ENCODE peak calls at places on chromosomes 13 and 19, in four cellular contexts. One of them, this sample, is unnamed.
A peak's percentile ranks its signal among the peaks of the same experiment; 100 is the strongest.

GRCh38 chr13:43128504-43128929 is 105.1 kb downstream of the DNAJC15 start:
- DNase-seq in GM12878: no peak
- DNase-seq in K562: no peak
- DNase-seq in HepG2: no peak
- DNase-seq in this sample: no peak

GRCh38 chr19:58001895-58002369 is 688 bp downstream of the ZNF606 start:
- DNase-seq in K562: no peak
- DNase-seq in HepG2: peak; percentile 71
- DNase-seq in GM12878: no peak
- DNase-seq in this sample: no peak

GRCh38 chr13:75319244-75319643 is 162.7 kb downstream of the TBC1D4 start:
- DNase-seq in K562: no peak
- DNase-seq in HepG2: peak; percentile 16
- DNase-seq in GM12878: no peak
- DNase-seq in this sample: no peak

GRCh38 chr13:81031996-81032395 is 691.1 kb upstream of the SPRY2 start:
- DNase-seq in HepG2: no peak
- DNase-seq in K562: no peak
- DNase-seq in GM12878: no peak
- DNase-seq in this sample: no peak

GRCh38 chr13:85608255-85608829 is 190.9 kb downstream of the SLITRK6 start:
- DNase-seq in HepG2: no peak
- DNase-seq in K562: no peak
- DNase-seq in GM12878: no peak
- DNase-seq in this sample: peak; percentile 47

GRCh38 chr13:29878101-29878500 is 27.7 kb upstream of the UBL3 start:
- DNase-seq in GM12878: no peak
- DNase-seq in HepG2: no peak
- DNase-seq in K562: no peak
- DNase-seq in this sample: no peak

GRCh38 chr19:10230155-10230903 is 802 bp downstream of the S1PR2 start:
- DNase-seq in HepG2: no peak
- DNase-seq in K562: no peak
- DNase-seq in GM12878: no peak
- DNase-seq in this sample: no peak

GRCh38 chr19:40251991-40252390 is 25.5 kb upstream of the CCNP start:
- DNase-seq in HepG2: no peak
- DNase-seq in K562: no peak
- DNase-seq in GM12878: no peak
- DNase-seq in this sample: no peak

GRCh38 chr13:73364706-73365105 is 305.9 kb downstream of the KLF5 start:
- DNase-seq in K562: no peak
- DNase-seq in HepG2: no peak
- DNase-seq in GM12878: no peak
- DNase-seq in this sample: no peak

GRCh38 chr19:5792224-5792623 is 1.3 kb upstream of the DUS3L start:
- DNase-seq in HepG2: no peak
- DNase-seq in K562: no peak
- DNase-seq in GM12878: no peak
- DNase-seq in this sample: no peak

GRCh38 chr13:112348642-112349345 is 27.4 kb upstream of the SPACA7 start:
- DNase-seq in K562: no peak
- DNase-seq in GM12878: no peak
- DNase-seq in HepG2: no peak
- DNase-seq in this sample: no peak

GRCh38 chr13:51811920-51812328 is 8.0 kb upstream of the DHRS12 start:
- DNase-seq in GM12878: no peak
- DNase-seq in K562: no peak
- DNase-seq in HepG2: no peak
- DNase-seq in this sample: no peak

GRCh38 chr19:48478339-48479061 is 9.3 kb downstream of the CYTH2 start:
- DNase-seq in HepG2: no peak
- DNase-seq in GM12878: no peak
- DNase-seq in K562: no peak
- DNase-seq in this sample: no peak

GRCh38 chr13:99916366-99917103 is 55.0 kb downstream of the ZIC5 start:
- DNase-seq in K562: peak; percentile 61
- DNase-seq in HepG2: peak; percentile 76
- DNase-seq in GM12878: peak; percentile 31
- DNase-seq in this sample: no peak

GRCh38 chr13:99290890-99291289 is 16.3 kb downstream of the GPR183 start:
- DNase-seq in K562: no peak
- DNase-seq in GM12878: no peak
- DNase-seq in HepG2: no peak
- DNase-seq in this sample: no peak

GRCh38 chr19:2353159-2353894 is 6.7 kb upstream of the TMPRSS9 start:
- DNase-seq in K562: no peak
- DNase-seq in GM12878: no peak
- DNase-seq in HepG2: no peak
- DNase-seq in this sample: no peak

GRCh38 chr19:305240-306150 is 14.3 kb upstream of the PLPP2 start:
- DNase-seq in HepG2: no peak
- DNase-seq in GM12878: no peak
- DNase-seq in K562: peak; percentile 8
- DNase-seq in this sample: no peak

GRCh38 chr13:105410602-105411001 is 1124.9 kb downstream of the EFNB2 start:
- DNase-seq in K562: peak; percentile 2
- DNase-seq in HepG2: peak; percentile 7
- DNase-seq in GM12878: no peak
- DNase-seq in this sample: peak; percentile 10

GRCh38 chr13:24176351-24177101 is 16.0 kb downstream of the SPATA13 start:
- DNase-seq in GM12878: no peak
- DNase-seq in HepG2: peak; percentile 72
- DNase-seq in K562: no peak
- DNase-seq in this sample: no peak

GRCh38 chr13:101149735-101150380 is 266.4 kb downstream of the NALCN start:
- DNase-seq in GM12878: no peak
- DNase-seq in K562: no peak
- DNase-seq in HepG2: no peak
- DNase-seq in this sample: no peak

GRCh38 chr13:114043421-114044053 is 69.7 kb upstream of the C13orf46 start:
- DNase-seq in GM12878: no peak
- DNase-seq in K562: no peak
- DNase-seq in HepG2: peak; percentile 52
- DNase-seq in this sample: no peak

GRCh38 chr19:42268142-42268703 is 829 bp upstream of the CIC start:
- DNase-seq in HepG2: peak; percentile 98
- DNase-seq in K562: peak; percentile 94
- DNase-seq in GM12878: peak; percentile 98
- DNase-seq in this sample: peak; percentile 96

GRCh38 chr19:43439183-43440063 is 24.7 kb downstream of the TEX101 start:
- DNase-seq in HepG2: peak; percentile 18
- DNase-seq in GM12878: no peak
- DNase-seq in K562: no peak
- DNase-seq in this sample: no peak

GRCh38 chr13:28579334-28579733 is 79.6 kb upstream of the POMP start:
- DNase-seq in HepG2: no peak
- DNase-seq in K562: no peak
- DNase-seq in GM12878: no peak
- DNase-seq in this sample: no peak

GRCh38 chr13:87274209-87274819 is 396.9 kb upstream of the SLITRK5 start:
- DNase-seq in GM12878: no peak
- DNase-seq in HepG2: peak; percentile 43
- DNase-seq in K562: peak; percentile 3
- DNase-seq in this sample: peak; percentile 72

GRCh38 chr13:75236774-75237173 is 245.2 kb downstream of the TBC1D4 start:
- DNase-seq in HepG2: no peak
- DNase-seq in K562: no peak
- DNase-seq in GM12878: no peak
- DNase-seq in this sample: no peak

GRCh38 chr19:31500540-31500830 is 151.2 kb upstream of the TSHZ3 start:
- DNase-seq in K562: no peak
- DNase-seq in GM12878: no peak
- DNase-seq in HepG2: no peak
- DNase-seq in this sample: peak; percentile 33

GRCh38 chr13:45681101-45681500 is 21.0 kb upstream of the CBY2 start:
- DNase-seq in K562: no peak
- DNase-seq in HepG2: no peak
- DNase-seq in GM12878: no peak
- DNase-seq in this sample: no peak

GRCh38 chr13:41561179-41561578 is 103.8 kb downstream of the RGCC start:
- DNase-seq in HepG2: no peak
- DNase-seq in K562: no peak
- DNase-seq in GM12878: no peak
- DNase-seq in this sample: no peak

DNA sequence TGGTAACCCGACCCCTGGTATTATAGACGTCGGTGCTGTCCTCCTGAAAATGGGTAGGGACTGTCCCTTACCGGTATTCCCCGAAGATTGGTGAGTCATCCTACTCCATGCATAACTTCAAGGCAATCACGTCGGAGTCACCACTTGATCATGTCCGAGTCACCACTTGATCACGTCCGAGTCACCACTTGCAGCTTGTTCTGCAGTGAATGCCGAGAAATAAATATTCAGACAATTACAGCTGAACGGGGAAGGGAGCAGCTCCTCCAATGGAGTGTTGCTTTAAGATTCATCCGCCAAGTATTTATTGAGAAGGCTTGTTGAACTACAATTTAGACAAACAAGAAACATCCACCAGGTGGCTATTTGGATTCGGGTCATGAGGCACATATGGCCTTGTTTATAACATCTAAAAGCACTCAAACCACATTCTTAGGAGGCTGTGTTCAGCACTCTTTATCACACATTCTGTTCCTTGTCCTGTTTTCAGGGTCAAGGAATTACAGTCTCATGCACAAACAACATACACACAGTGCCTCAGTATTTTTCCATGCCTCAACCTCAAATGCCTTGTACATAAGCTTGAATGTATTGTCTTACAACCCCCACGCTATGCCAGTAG is 43.1 kb downstream of the ZNF726 start:
- DNase-seq in K562: no peak
- DNase-seq in GM12878: no peak
- DNase-seq in HepG2: no peak
- DNase-seq in this sample: no peak
- TF ChIP-seq BRCA1 in K562: no peak
- TF ChIP-seq BRCA1 in GM12878: no peak
- TF ChIP-seq BRCA1 in HepG2: no peak
- TF ChIP-seq BRCA1 in this sample: no peak

DNA sequence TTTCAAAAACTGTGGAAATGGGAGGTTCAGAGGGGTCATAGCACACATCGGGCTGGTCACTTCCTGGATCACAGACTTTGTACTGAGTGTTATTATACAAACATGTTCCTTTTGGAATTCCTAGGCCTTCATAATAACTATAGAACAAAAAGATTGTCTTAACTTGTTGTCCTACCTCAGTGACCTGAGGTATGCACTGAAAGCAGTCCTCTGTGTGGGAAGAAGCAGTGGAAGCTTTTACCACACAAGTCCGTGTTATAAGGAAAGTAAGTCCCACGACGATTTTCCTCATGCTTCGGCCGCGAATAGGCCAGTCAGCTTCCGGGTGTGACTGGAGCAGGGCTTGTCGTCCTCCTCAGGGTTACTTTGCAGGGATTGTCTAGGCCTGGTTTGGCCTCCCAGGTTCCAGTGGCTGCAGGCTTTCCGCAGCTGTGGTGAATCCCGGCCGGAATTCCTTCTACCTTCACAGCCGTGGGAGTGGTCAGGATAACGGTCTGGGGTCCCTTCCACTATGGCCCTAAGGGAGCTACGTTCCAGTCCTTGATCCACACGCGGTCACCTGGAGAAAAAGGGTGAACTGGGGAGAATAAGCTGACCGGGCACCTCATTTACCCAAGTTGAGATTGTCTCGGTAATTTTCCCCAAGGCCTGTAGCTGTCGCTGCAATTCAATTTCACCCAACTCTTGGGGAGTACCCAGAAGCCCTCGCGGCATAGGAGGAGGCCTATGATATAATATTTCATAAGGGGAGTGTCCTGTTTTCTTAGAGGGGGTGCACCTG is 16.0 kb downstream of the NAPSA start:
- DNase-seq in GM12878: no peak
- DNase-seq in HepG2: peak; percentile 77
- DNase-seq in K562: no peak
- DNase-seq in this sample: no peak
- TF ChIP-seq BRCA1 in GM12878: no peak
- TF ChIP-seq BRCA1 in HepG2: no peak
- TF ChIP-seq BRCA1 in K562: no peak
- TF ChIP-seq BRCA1 in this sample: no peak

GRCh38 chr19:13987101-13987890 is 18.8 kb downstream of the RFX1 start:
- DNase-seq in GM12878: no peak
- DNase-seq in K562: no peak
- DNase-seq in HepG2: no peak
- DNase-seq in this sample: no peak
- TF ChIP-seq BRCA1 in GM12878: no peak
- TF ChIP-seq BRCA1 in K562: no peak
- TF ChIP-seq BRCA1 in HepG2: no peak
- TF ChIP-seq BRCA1 in this sample: no peak

GRCh38 chr19:12703056-12703455 is 6.6 kb upstream of the FBXW9 start:
- DNase-seq in HepG2: peak; percentile 56
- DNase-seq in K562: peak; percentile 89
- DNase-seq in GM12878: no peak
- DNase-seq in this sample: peak; percentile 82
- TF ChIP-seq BRCA1 in HepG2: no peak
- TF ChIP-seq BRCA1 in K562: no peak
- TF ChIP-seq BRCA1 in GM12878: no peak
- TF ChIP-seq BRCA1 in this sample: no peak

GRCh38 chr19:51594774-51595109 is 23.7 kb downstream of the ZNF175 start:
- DNase-seq in K562: no peak
- DNase-seq in GM12878: no peak
- DNase-seq in HepG2: no peak
- DNase-seq in this sample: no peak

GRCh38 chr19:51595190-51595589 is 24.1 kb downstream of the ZNF175 start:
- DNase-seq in GM12878: no peak
- DNase-seq in HepG2: no peak
- DNase-seq in K562: no peak
- DNase-seq in this sample: no peak

GRCh38 chr19:51593969-51594773 is 23.1 kb downstream of the ZNF175 start:
- DNase-seq in HepG2: peak; percentile 76
- DNase-seq in K562: peak; percentile 95
- DNase-seq in GM12878: peak; percentile 89
- DNase-seq in this sample: peak; percentile 87

GRCh38 chr19:51593138-51593890 is 22.2 kb downstream of the ZNF175 start:
- DNase-seq in GM12878: no peak
- DNase-seq in K562: no peak
- DNase-seq in HepG2: no peak
- DNase-seq in this sample: no peak

GRCh38 chr19:51595776-51596175 is 24.7 kb downstream of the ZNF175 start:
- DNase-seq in GM12878: no peak
- DNase-seq in HepG2: no peak
- DNase-seq in K562: no peak
- DNase-seq in this sample: no peak
- TF ChIP-seq BRCA1 in GM12878: no peak
- TF ChIP-seq BRCA1 in HepG2: no peak
- TF ChIP-seq BRCA1 in K562: no peak
- TF ChIP-seq BRCA1 in this sample: no peak

GRCh38 chr19:51572908-51573307 is 1.8 kb downstream of the ZNF175 start:
- DNase-seq in HepG2: no peak
- DNase-seq in GM12878: no peak
- DNase-seq in K562: no peak
- DNase-seq in this sample: no peak
- TF ChIP-seq BRCA1 in HepG2: no peak
- TF ChIP-seq BRCA1 in GM12878: no peak
- TF ChIP-seq BRCA1 in K562: no peak
- TF ChIP-seq BRCA1 in this sample: no peak